ENCODE peak calls at places on chromosomes 5 and 9, in seven cellular contexts. X, R, P, O, J, N and B are unnamed samples.

GRCh38 chr9:98162638-98163037 is 29.8 kb downstream of the CORO2A start:
- DNase-seq in X (no peak), R (peak), P (no peak), O (no peak), J (no peak), N (no peak), B (no peak)

GRCh38 chr5:142235050-142235797 is 89.6 kb downstream of the SPRY4 start:
- DNase-seq in X (peak), R (no peak), P (no peak), O (no peak), J (no peak), N (no peak), B (no peak)

GRCh38 chr5:96070625-96071246 is 109.1 kb upstream of the ELL2 start:
- DNase-seq in X (no peak), R (no peak), P (no peak), O (no peak), J (no peak), N (no peak), B (no peak)

GRCh38 chr9:138063033-138063432 is 185.5 kb downstream of the CACNA1B start:
- DNase-seq in X (no peak), R (no peak), P (no peak), O (no peak), J (no peak), N (no peak), B (no peak)

GRCh38 chr9:19420877-19421276 is 12.1 kb downstream of the ACER2 start:
- DNase-seq in X (peak), R (no peak), P (no peak), O (no peak), J (no peak), N (no peak), B (peak)

GRCh38 chr5:10724799-10725507 is 36.1 kb downstream of the DAP start:
- DNase-seq in X (peak), R (no peak), P (peak), O (peak), J (peak), N (peak), B (no peak)

GRCh38 chr9:114448706-114449105 is 56.6 kb downstream of the WHRN start:
- DNase-seq in X (peak), R (no peak), P (no peak), O (peak), J (no peak), N (no peak), B (no peak)

GRCh38 chr5:387491-388265 is 55.3 kb upstream of the EXOC3 start:
- DNase-seq in X (no peak), R (peak), P (no peak), O (no peak), J (no peak), N (no peak), B (no peak)

GRCh38 chr5:149745-150450 is 41.4 kb upstream of the LRRC14B start:
- DNase-seq in X (peak), R (no peak), P (no peak), O (peak), J (peak), N (no peak), B (peak)

GRCh38 chr9:82490019-82490499 is 501.5 kb downstream of the SPATA31D1 start:
- DNase-seq in X (peak), R (no peak), P (no peak), O (peak), J (no peak), N (no peak), B (no peak)

GRCh38 chr5:141787376-141787775 is 90.8 kb downstream of the PCDH1 start:
- DNase-seq in X (no peak), R (no peak), P (no peak), O (no peak), J (no peak), N (peak), B (no peak)

GRCh38 chr9:137198051-137198747 is 2.3 kb downstream of the TPRN start:
- DNase-seq in X (peak), R (peak), P (peak), O (no peak), J (no peak), N (no peak), B (peak)

GRCh38 chr9:101162231-101162630 is 133.7 kb downstream of the PLPPR1 start:
- DNase-seq in X (no peak), R (no peak), P (no peak), O (no peak), J (no peak), N (no peak), B (peak)

GRCh38 chr5:117060099-117060498 is 485.5 kb upstream of the SEMA6A start:
- DNase-seq in X (no peak), R (no peak), P (no peak), O (no peak), J (no peak), N (no peak), B (no peak)

GRCh38 chr5:173890195-173890951 is 2.2 kb downstream of the CPEB4 start:
- DNase-seq in X (peak), R (no peak), P (peak), O (peak), J (peak), N (no peak), B (no peak)

GRCh38 chr9:2596003-2596402 is 25.6 kb upstream of the VLDLR start:
- DNase-seq in X (no peak), R (no peak), P (no peak), O (no peak), J (no peak), N (no peak), B (no peak)

GRCh38 chr5:132807163-132807838 is 5.8 kb upstream of the SOWAHA start:
- DNase-seq in X (no peak), R (peak), P (peak), O (no peak), J (peak), N (no peak), B (no peak)

GRCh38 chr9:83355024-83355444 is 183.2 kb downstream of the FRMD3 start:
- DNase-seq in X (no peak), R (no peak), P (no peak), O (peak), J (no peak), N (no peak), B (no peak)

GRCh38 chr5:134545070-134545868 is 19.8 kb downstream of the JADE2 start:
- DNase-seq in X (no peak), R (peak), P (peak), O (no peak), J (no peak), N (peak), B (no peak)

GRCh38 chr9:76571288-76572204 is 112.6 kb downstream of the GCNT1 start:
- DNase-seq in X (no peak), R (no peak), P (no peak), O (no peak), J (no peak), N (no peak), B (no peak)

DNA sequence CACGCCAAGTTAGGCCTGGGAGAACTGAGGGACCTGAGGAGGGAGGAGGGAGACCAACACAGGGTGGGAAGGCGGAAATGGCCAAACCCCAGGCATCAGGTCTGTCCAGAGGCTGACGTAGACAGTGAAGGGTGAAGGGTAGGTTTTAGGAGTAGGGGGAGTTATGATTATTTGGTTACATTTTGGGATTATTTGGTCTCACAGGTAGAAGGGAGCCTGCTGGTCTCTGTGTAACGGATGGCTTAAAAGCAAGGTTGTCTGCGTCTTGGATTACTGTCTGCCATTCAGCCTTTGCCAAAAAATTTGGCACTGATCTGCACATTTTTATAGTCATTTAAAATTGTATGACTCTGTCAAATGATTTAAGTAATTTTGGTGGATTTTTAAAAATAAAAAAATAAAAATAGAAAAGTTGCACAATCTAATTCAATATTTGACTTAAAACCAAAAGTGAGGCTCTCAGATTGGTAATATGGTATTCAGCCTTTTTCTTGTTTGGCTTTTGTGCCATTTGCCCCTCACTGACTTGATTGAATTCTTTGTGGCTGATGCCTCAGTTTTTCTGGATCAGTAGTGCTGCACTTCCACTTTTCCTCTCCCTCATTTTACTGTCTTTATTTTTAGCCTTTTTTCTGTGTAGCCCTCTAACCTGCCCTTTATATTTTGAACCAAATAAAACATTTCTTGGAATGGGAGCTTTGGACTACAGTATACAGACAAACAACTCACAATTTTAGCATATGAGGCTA is 3.6 kb upstream of the MSMP start:
- DNase-seq in X (peak), R (peak), P (no peak), O (no peak), J (peak), N (no peak), B (no peak)
- H3K4me3 ChIP-seq in X (peak), R (peak), P (peak), O (no peak), J (peak), N (peak), B (no peak)

GRCh38 chr5:135747824-135748223 is 86.6 kb upstream of the SLC25A48 start:
- DNase-seq in X (no peak), R (no peak), P (no peak), O (no peak), J (no peak), N (no peak), B (peak)

GRCh38 chr5:135753990-135754389 is 80.5 kb upstream of the SLC25A48 start:
- DNase-seq in X (no peak), R (no peak), P (no peak), O (no peak), J (no peak), N (no peak), B (no peak)

GRCh38 chr5:135745897-135746500 is 88.5 kb upstream of the SLC25A48 start:
- DNase-seq in X (no peak), R (no peak), P (no peak), O (no peak), J (no peak), N (no peak), B (no peak)

GRCh38 chr5:135750506-135750905 is 84.0 kb upstream of the SLC25A48 start:
- DNase-seq in X (no peak), R (no peak), P (no peak), O (no peak), J (no peak), N (no peak), B (no peak)
- TF ChIP-seq CTCF in X (peak), R (no peak), P (no peak), O (peak), J (no peak), N (no peak), B (no peak)

DNA sequence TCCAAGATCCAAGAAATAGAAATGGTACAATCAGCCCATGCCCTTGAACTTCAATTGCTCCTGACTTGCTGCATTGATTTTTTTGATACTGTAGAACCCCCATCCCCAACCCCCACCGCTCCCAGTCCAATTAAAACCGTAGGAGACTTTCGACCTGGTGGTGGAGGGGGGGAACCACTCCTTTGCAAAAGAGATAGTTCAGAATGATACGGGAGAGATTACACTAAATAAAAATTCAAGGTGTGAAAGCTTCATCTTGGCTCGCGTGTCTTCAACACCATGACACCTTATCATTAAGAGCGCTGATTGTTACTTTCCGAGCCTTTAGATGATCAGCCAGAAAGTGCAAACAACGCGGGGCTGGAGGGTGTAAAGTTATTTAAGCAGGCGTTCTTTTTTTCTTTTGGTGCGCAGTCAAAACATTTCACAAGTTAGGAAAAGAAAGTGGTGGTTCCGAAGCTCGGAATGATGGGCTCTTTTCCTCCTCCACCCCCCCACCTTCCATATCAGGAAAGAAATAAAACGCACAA is 1.3 kb upstream of the ZNF462 start:
- DNase-seq in X (no peak), R (no peak), P (no peak), O (no peak), J (no peak), N (no peak), B (no peak)
- H3K4me3 ChIP-seq in X (peak), R (peak), P (peak), O (peak), J (peak), N (peak), B (peak)

GRCh38 chr9:109098221-109098959 is 21.4 kb downstream of the TMEM245 start:
- DNase-seq in X (peak), R (no peak), P (no peak), O (peak), J (peak), N (no peak), B (peak)
- TF ChIP-seq CTCF in X (peak), R (no peak), P (no peak), O (peak), J (peak), N (no peak), B (peak)